ENCODE peak calls at places on chromosome 4, in four cellular contexts. L is HuH-7.5, P is ELR, W is tibial nerve. S is an unnamed sample.

GRCh38 chr4:2301806-2302205 is 39.9 kb upstream of the MXD4 start:
- DNase-seq in L (no peak), P (no peak), W (no peak), S (no peak)

GRCh38 chr4:170391066-170391754 is 301.5 kb upstream of the AADAT start:
- DNase-seq in P (peak; percentile 86), W (no peak), L (no peak), S (peak; percentile 57)

GRCh38 chr4:177079327-177079726 is 230.3 kb upstream of the NEIL3 start:
- DNase-seq in L (no peak), P (peak; percentile 39), W (no peak), S (no peak)

GRCh38 chr4:1354136-1354982 is 7.4 kb downstream of the UVSSA start:
- DNase-seq in W (no peak), L (no peak), P (no peak), S (peak; percentile 71)

GRCh38 chr4:150072906-150073714 is 5.1 kb upstream of the DCLK2 start:
- DNase-seq in L (no peak), W (no peak), P (peak; percentile 47), S (no peak)

GRCh38 chr4:139581096-139581495 is 25.1 kb upstream of the SETD7 start:
- DNase-seq in L (no peak), P (no peak), W (no peak), S (peak; percentile 85)

GRCh38 chr4:76744253-76744921 is 153.6 kb downstream of the SOWAHB start:
- DNase-seq in P (peak; percentile 60), W (no peak), L (no peak), S (no peak)

GRCh38 chr4:1243451-1244080 is 5.4 kb downstream of the CTBP1 start:
- DNase-seq in P (no peak), L (peak; percentile 18), W (peak; percentile 8), S (no peak)

GRCh38 chr4:177308125-177308524 is 1.5 kb upstream of the NEIL3 start:
- DNase-seq in W (no peak), L (no peak), P (peak; percentile 70), S (no peak)

GRCh38 chr4:176123710-176124407 is 58.2 kb downstream of the WDR17 start:
- DNase-seq in L (peak; percentile 1), P (peak; percentile 52), W (no peak), S (peak; percentile 56)

GRCh38 chr4:153555730-153556440 is 89.7 kb downstream of the TMEM131L start:
- DNase-seq in L (no peak), P (peak; percentile 23), W (peak; percentile 47), S (no peak)

GRCh38 chr4:38004062-38004461 is 43.9 kb downstream of the PTTG2 start:
- DNase-seq in P (no peak), L (no peak), W (no peak), S (peak; percentile 85)